ENCODE peak calls at places on chromosomes 4 and X, in six cellular contexts. F, W, S, Y, O and H are unnamed samples.

GRCh38 chrX:17590892-17591740 is 146.2 kb upstream of the SCML1 start:
- DNase-seq in W (peak; percentile 49), O (peak; percentile 82), Y (peak; percentile 31), S (peak; percentile 65), F (peak; percentile 19), H (peak; percentile 52)

GRCh38 chrX:69121321-69122000 is 43.8 kb downstream of the PJA1 start:
- DNase-seq in O (no peak), S (no peak), F (no peak), W (no peak), Y (no peak), H (no peak)

GRCh38 chr4:71209161-71209560 is 129.7 kb upstream of the SLC4A4 start:
- DNase-seq in W (peak; percentile 74), S (no peak), F (no peak), O (peak; percentile 84), Y (no peak), H (peak; percentile 48)

GRCh38 chr4:154294951-154295350 is 196.6 kb downstream of the DCHS2 start:
- DNase-seq in W (no peak), O (no peak), F (no peak), S (no peak), Y (no peak), H (no peak)

GRCh38 chr4:71584654-71585053 is 199.2 kb downstream of the GC start:
- DNase-seq in O (no peak), Y (no peak), W (no peak), F (no peak), S (no peak), H (no peak)

GRCh38 chrX:40107291-40108083 is 9.7 kb upstream of the BCOR start:
- DNase-seq in Y (no peak), F (peak; percentile 12), O (no peak), W (no peak), S (peak; percentile 57), H (peak; percentile 87)

GRCh38 chr4:173960398-173960797 is 323.1 kb downstream of the FBXO8 start:
- DNase-seq in O (no peak), F (no peak), S (no peak), Y (no peak), W (no peak), H (no peak)

GRCh38 chrX:72468607-72469006 is 104.0 kb downstream of the HDAC8 start:
- DNase-seq in Y (no peak), W (no peak), F (no peak), S (no peak), O (no peak), H (no peak)

GRCh38 chr4:88098993-88099752 is 59.3 kb downstream of the ABCG2 start:
- DNase-seq in O (no peak), S (no peak), F (no peak), W (no peak), Y (no peak), H (no peak)

GRCh38 chr4:113116414-113117345 is 67.2 kb downstream of the ANK2 start:
- DNase-seq in W (peak; percentile 38), O (no peak), S (no peak), F (peak; percentile 50), Y (no peak), H (no peak)

GRCh38 chr4:109928327-109929045 is 15.8 kb downstream of the EGF start:
- DNase-seq in W (no peak), Y (no peak), S (no peak), F (no peak), O (no peak), H (no peak)